ENCODE peak calls at places on chromosomes 3 and 15, in four cellular contexts. Z, N, Y and O are unnamed samples.
A peak's percentile ranks its signal among the peaks of the same experiment; 100 is the strongest.

GRCh38 chr3:137438561-137438960 is 325.6 kb upstream of the SOX14 start:
- DNase-seq in Z (no peak), N (no peak), Y (no peak), O (no peak)

GRCh38 chr3:120432105-120432860 is 18.5 kb downstream of the FSTL1 start:
- DNase-seq in Z (no peak), N (no peak), Y (no peak), O (peak; percentile 77)

GRCh38 chr3:146256851-146257486 is 6.1 kb upstream of the PLSCR4 start:
- DNase-seq in Z (no peak), N (no peak), Y (no peak), O (peak; percentile 27)

GRCh38 chr3:124886168-124887051 is 755 bp downstream of the ITGB5 start:
- DNase-seq in Z (peak; percentile 73), N (peak; percentile 82), Y (no peak), O (no peak)

GRCh38 chr3:112101946-112102345 is 15.8 kb downstream of the C3orf52 start:
- DNase-seq in Z (no peak), N (no peak), Y (no peak), O (peak; percentile 49)

GRCh38 chr3:194072691-194073279 is 63.2 kb upstream of the HES1 start:
- DNase-seq in Z (no peak), N (no peak), Y (no peak), O (no peak)

GRCh38 chr3:187742351-187743171 is 2.7 kb downstream of the BCL6 start:
- DNase-seq in Z (peak; percentile 46), N (no peak), Y (no peak), O (no peak)

GRCh38 chr3:125141596-125142417 is 70.7 kb downstream of the SLC12A8 start:
- DNase-seq in Z (peak; percentile 87), N (peak; percentile 94), Y (no peak), O (no peak)

GRCh38 chr15:38613085-38613484 is 48.5 kb upstream of the RASGRP1 start:
- DNase-seq in Z (no peak), N (no peak), Y (no peak), O (no peak)

GRCh38 chr3:123002100-123002748 is 25.3 kb downstream of the SEMA5B start:
- DNase-seq in Z (no peak), N (no peak), Y (no peak), O (no peak)

GRCh38 chr15:92365079-92365478 is 28.6 kb upstream of the ST8SIA2 start:
- DNase-seq in Z (no peak), N (no peak), Y (no peak), O (no peak)

GRCh38 chr3:69558912-69559311 is 173.0 kb upstream of the FRMD4B start:
- DNase-seq in Z (no peak), N (no peak), Y (no peak), O (no peak)

GRCh38 chr3:39657075-39657474 is 152.3 kb upstream of the MYRIP start:
- DNase-seq in Z (no peak), N (no peak), Y (no peak), O (no peak)

GRCh38 chr3:146715176-146715575 is 110.0 kb upstream of the PLSCR5 start:
- DNase-seq in Z (no peak), N (no peak), Y (no peak), O (no peak)

GRCh38 chr3:149424921-149425320 is 47.5 kb upstream of the TM4SF1 start:
- DNase-seq in Z (no peak), N (no peak), Y (no peak), O (no peak)

GRCh38 chr3:53202331-53203015 is 41.5 kb downstream of the PRKCD start:
- DNase-seq in Z (no peak), N (no peak), Y (no peak), O (no peak)

GRCh38 chr3:185200639-185201038 is 47.8 kb upstream of the C3orf70 start:
- DNase-seq in Z (no peak), N (no peak), Y (no peak), O (no peak)

DNA sequence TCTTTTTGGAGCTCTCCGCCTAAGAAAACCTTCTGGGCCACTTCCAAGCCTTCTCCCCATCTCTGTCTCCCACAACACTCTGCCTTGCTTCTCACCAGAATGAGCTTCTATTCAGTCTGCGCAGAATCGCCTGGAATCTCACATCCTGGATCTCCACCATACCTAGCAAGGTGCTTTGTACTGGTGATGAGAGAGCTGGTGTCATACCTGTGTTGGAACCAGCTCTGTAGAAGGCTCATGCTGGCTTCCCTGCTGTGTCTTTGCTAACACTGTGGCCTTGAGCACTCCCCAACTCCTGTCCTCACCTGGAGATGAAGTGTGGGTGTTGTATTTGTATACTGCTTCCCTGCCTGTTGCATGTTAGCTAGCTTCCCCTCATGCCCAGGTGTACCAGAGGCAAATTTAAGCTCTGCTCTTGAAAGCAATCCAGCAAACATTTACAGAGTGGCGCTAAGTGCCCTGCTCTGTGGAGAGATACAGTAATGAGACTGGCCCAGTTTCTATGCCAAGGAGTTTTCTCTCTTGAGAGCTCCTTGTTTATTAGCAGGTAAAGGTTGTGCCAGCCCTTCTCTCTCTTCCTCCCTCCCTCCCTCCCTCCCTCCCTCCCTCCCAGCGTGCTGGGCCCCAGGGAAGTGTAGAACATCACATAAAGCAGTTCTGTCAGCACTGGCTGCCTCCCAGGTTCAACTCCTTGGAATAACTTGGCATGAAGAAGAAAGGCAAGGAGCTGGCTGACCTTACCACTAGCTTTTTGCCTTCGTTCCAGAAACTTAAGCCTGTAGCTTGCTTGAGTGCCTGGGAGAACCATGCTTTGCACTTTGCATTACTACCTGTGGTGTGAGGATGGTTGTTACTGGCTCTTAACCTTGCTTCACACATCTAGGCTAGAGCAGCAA is 54.9 kb downstream of the TRIM71 start:
- DNase-seq in Z (peak; percentile 81), N (no peak), Y (no peak), O (no peak)
- H3K27ac ChIP-seq in Z (peak overlapping the region; percentile 59), N (peak overlapping the region; percentile 41), Y (no peak overlapping the region), O (no peak overlapping the region)

GRCh38 chr3:153978023-153978422 is 143.2 kb upstream of the ARHGEF26 start:
- DNase-seq in Z (no peak), N (no peak), Y (no peak), O (no peak)
- H3K4me3 ChIP-seq in Z (no peak overlapping the region), N (no peak overlapping the region), Y (no peak overlapping the region), O (no peak overlapping the region)

GRCh38 chr15:58852347-58852746 is 81.1 kb downstream of the SLTM start:
- DNase-seq in Z (no peak), N (no peak), Y (no peak), O (no peak)
- TF ChIP-seq CTCF in Z (no peak), N (no peak), Y (peak; percentile 27), O (no peak)

DNA sequence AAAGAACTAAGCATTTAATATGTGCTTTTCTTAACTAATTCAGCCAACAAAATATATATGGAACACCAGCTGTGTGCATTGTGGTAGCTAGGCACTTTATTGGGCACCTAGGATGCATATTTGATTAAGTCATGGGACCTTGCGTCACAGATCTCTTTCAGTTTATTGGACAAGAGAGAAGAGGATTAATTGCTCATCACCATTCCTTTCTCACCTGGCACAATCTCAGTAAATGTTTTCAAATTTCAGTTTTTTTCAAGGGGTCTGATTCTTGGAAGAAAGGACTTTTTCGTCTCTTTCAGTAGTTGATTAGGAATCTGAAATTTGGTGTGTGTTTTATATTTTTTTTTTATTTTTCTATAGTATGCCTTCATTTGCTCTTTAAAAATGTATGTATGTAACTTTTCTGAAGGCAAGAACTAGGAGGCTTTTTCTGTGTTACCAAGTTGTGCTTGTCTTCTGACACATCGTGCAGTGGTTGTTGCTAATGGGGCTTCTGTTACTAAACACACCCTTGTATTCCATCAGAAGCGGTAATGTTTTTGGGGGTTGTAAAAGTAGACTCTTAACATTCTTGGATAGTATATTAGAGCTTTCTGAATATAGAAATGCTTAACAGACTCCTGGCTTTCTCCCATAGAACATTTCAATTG is 2.2 kb downstream of the TIPARP start:
- DNase-seq in Z (no peak), N (no peak), Y (no peak), O (no peak)
- H3K27ac ChIP-seq in Z (peak overlapping the region; percentile 5), N (no peak overlapping the region), Y (no peak overlapping the region), O (no peak overlapping the region)

DNA sequence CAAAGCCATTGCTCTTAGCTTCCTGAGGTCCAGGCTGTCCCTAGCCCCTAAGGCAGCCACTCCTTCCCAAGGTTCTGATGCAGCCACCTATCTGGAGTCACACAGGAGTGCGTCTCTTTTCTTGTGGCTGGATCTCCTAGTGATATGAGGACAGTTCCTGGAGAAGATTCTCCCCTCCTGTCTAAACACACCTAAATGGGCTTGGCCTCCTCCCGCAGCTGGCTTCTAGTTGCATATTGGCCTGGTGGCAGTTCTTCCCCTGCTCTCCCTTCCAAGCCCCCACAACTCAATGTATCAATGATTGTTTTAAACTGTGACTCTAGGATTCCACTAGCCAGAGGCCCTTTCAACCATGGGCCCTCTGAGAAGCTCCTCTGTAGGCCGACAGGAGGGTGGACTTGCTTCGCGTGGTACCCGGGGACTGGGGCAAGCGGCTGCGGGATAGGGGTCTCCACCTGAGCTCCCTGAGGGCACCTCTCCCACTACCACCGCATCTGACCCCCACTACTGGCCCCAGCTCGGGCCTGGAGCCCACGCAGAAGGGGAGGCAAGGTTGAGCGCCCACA is 1.4 kb downstream of the ITGA11 start:
- DNase-seq in Z (no peak), N (no peak), Y (no peak), O (no peak)
- H3K4me3 ChIP-seq in Z (peak overlapping the region; percentile 52), N (peak overlapping the region; percentile 21), Y (no peak overlapping the region), O (peak overlapping the region; percentile 80)

GRCh38 chr3:3015472-3016089 is 94.6 kb downstream of the IL5RA start:
- DNase-seq in Z (no peak), N (no peak), Y (peak; percentile 8), O (no peak)
- TF ChIP-seq CTCF in Z (peak; percentile 53), N (peak; percentile 72), Y (peak; percentile 51), O (no peak)